ENCODE peak calls at places on chromosomes 3 and 15, in five cellular contexts. One of them, this sample, is unnamed.

GRCh38 chr3:163779396-163780344 is 1298.6 kb downstream of the SI start:
- DNase-seq in progenitor cell of endocrine pancreas: no peak
- DNase-seq in GM06990: no peak
- DNase-seq in left ventricle myocardium inferior: no peak
- DNase-seq in DND-41: no peak
- DNase-seq in this sample: no peak

GRCh38 chr3:16147226-16147625 is 27.3 kb upstream of the GALNT15 start:
- DNase-seq in progenitor cell of endocrine pancreas: no peak
- DNase-seq in left ventricle myocardium inferior: no peak
- DNase-seq in GM06990: peak; percentile 11
- DNase-seq in DND-41: peak; percentile 5
- DNase-seq in this sample: no peak

GRCh38 chr3:72336821-72337479 is 511.3 kb downstream of the SHQ1 start:
- DNase-seq in progenitor cell of endocrine pancreas: no peak
- DNase-seq in left ventricle myocardium inferior: peak; percentile 89
- DNase-seq in DND-41: peak; percentile 21
- DNase-seq in GM06990: no peak
- DNase-seq in this sample: peak; percentile 26

GRCh38 chr3:119562307-119562961 is 3.0 kb upstream of the CD80 start:
- DNase-seq in left ventricle myocardium inferior: no peak
- DNase-seq in GM06990: peak; percentile 87
- DNase-seq in progenitor cell of endocrine pancreas: no peak
- DNase-seq in DND-41: no peak
- DNase-seq in this sample: peak; percentile 75

GRCh38 chr3:105518806-105519418 is 152.2 kb downstream of the ALCAM start:
- DNase-seq in DND-41: peak; percentile 39
- DNase-seq in GM06990: peak; percentile 8
- DNase-seq in progenitor cell of endocrine pancreas: peak; percentile 10
- DNase-seq in left ventricle myocardium inferior: no peak
- DNase-seq in this sample: peak; percentile 37

GRCh38 chr15:44298878-44299277 is 10.4 kb downstream of the GOLM2 start:
- DNase-seq in GM06990: no peak
- DNase-seq in left ventricle myocardium inferior: no peak
- DNase-seq in DND-41: no peak
- DNase-seq in progenitor cell of endocrine pancreas: no peak
- DNase-seq in this sample: no peak

GRCh38 chr3:176766862-176767261 is 430.4 kb downstream of the TBL1XR1 start:
- DNase-seq in GM06990: no peak
- DNase-seq in progenitor cell of endocrine pancreas: no peak
- DNase-seq in DND-41: no peak
- DNase-seq in left ventricle myocardium inferior: no peak
- DNase-seq in this sample: no peak

GRCh38 chr15:61839541-61839940 is 220.7 kb downstream of the VPS13C start:
- DNase-seq in left ventricle myocardium inferior: no peak
- DNase-seq in DND-41: no peak
- DNase-seq in progenitor cell of endocrine pancreas: no peak
- DNase-seq in GM06990: no peak
- DNase-seq in this sample: no peak

GRCh38 chr3:20074226-20075063 is 34.2 kb downstream of the KAT2B start:
- DNase-seq in GM06990: no peak
- DNase-seq in left ventricle myocardium inferior: no peak
- DNase-seq in DND-41: no peak
- DNase-seq in progenitor cell of endocrine pancreas: no peak
- DNase-seq in this sample: no peak

GRCh38 chr3:140007946-140008692 is 73.1 kb downstream of the CLSTN2 start:
- DNase-seq in left ventricle myocardium inferior: no peak
- DNase-seq in DND-41: no peak
- DNase-seq in progenitor cell of endocrine pancreas: no peak
- DNase-seq in GM06990: no peak
- DNase-seq in this sample: no peak

GRCh38 chr3:99651561-99651960 is 13.2 kb downstream of the COL8A1 start:
- DNase-seq in progenitor cell of endocrine pancreas: no peak
- DNase-seq in DND-41: no peak
- DNase-seq in GM06990: no peak
- DNase-seq in left ventricle myocardium inferior: no peak
- DNase-seq in this sample: no peak

GRCh38 chr3:24287728-24288450 is 206.8 kb downstream of the THRB start:
- DNase-seq in left ventricle myocardium inferior: peak; percentile 16
- DNase-seq in DND-41: no peak
- DNase-seq in progenitor cell of endocrine pancreas: no peak
- DNase-seq in GM06990: no peak
- DNase-seq in this sample: no peak

GRCh38 chr3:194757629-194758028 is 71.9 kb downstream of the FAM43A start:
- DNase-seq in left ventricle myocardium inferior: no peak
- DNase-seq in DND-41: no peak
- DNase-seq in GM06990: no peak
- DNase-seq in progenitor cell of endocrine pancreas: no peak
- DNase-seq in this sample: no peak

GRCh38 chr3:69161587-69162196 is 39.3 kb upstream of the LMOD3 start:
- DNase-seq in left ventricle myocardium inferior: no peak
- DNase-seq in GM06990: peak; percentile 13
- DNase-seq in progenitor cell of endocrine pancreas: no peak
- DNase-seq in DND-41: peak; percentile 46
- DNase-seq in this sample: peak; percentile 41

GRCh38 chr15:63599401-63600000 is 2.3 kb downstream of the FBXL22 start:
- DNase-seq in GM06990: peak; percentile 61
- DNase-seq in progenitor cell of endocrine pancreas: no peak
- DNase-seq in DND-41: no peak
- DNase-seq in left ventricle myocardium inferior: peak; percentile 64
- DNase-seq in this sample: peak; percentile 66

GRCh38 chr3:126551839-126552687 is 6.7 kb downstream of the C3orf22 start:
- DNase-seq in progenitor cell of endocrine pancreas: peak; percentile 6
- DNase-seq in GM06990: no peak
- DNase-seq in DND-41: peak; percentile 1
- DNase-seq in left ventricle myocardium inferior: no peak
- DNase-seq in this sample: no peak

GRCh38 chr3:99970198-99970597 is 144.1 kb downstream of the FILIP1L start:
- DNase-seq in DND-41: no peak
- DNase-seq in progenitor cell of endocrine pancreas: no peak
- DNase-seq in left ventricle myocardium inferior: no peak
- DNase-seq in GM06990: peak; percentile 28
- DNase-seq in this sample: no peak

GRCh38 chr3:149448331-149448831 is 26.1 kb upstream of the TM4SF4 start:
- DNase-seq in left ventricle myocardium inferior: no peak
- DNase-seq in DND-41: no peak
- DNase-seq in progenitor cell of endocrine pancreas: no peak
- DNase-seq in GM06990: no peak
- DNase-seq in this sample: no peak

GRCh38 chr3:193910886-193911738 is 224.8 kb upstream of the HES1 start:
- DNase-seq in left ventricle myocardium inferior: no peak
- DNase-seq in progenitor cell of endocrine pancreas: no peak
- DNase-seq in DND-41: no peak
- DNase-seq in GM06990: no peak
- DNase-seq in this sample: peak; percentile 37

GRCh38 chr3:21752749-21753347 is 1.8 kb upstream of the ZNF385D start:
- DNase-seq in GM06990: no peak
- DNase-seq in DND-41: no peak
- DNase-seq in progenitor cell of endocrine pancreas: no peak
- DNase-seq in left ventricle myocardium inferior: no peak
- DNase-seq in this sample: no peak

GRCh38 chr15:69794643-69795461 is 302.9 kb downstream of the TLE3 start:
- DNase-seq in DND-41: no peak
- DNase-seq in left ventricle myocardium inferior: no peak
- DNase-seq in progenitor cell of endocrine pancreas: no peak
- DNase-seq in GM06990: no peak
- DNase-seq in this sample: no peak

GRCh38 chr15:91338763-91339162 is 238.7 kb downstream of the SV2B start:
- DNase-seq in GM06990: no peak
- DNase-seq in progenitor cell of endocrine pancreas: peak; percentile 43
- DNase-seq in DND-41: no peak
- DNase-seq in left ventricle myocardium inferior: no peak
- DNase-seq in this sample: peak; percentile 26

GRCh38 chr3:38029400-38030125 is at the start of gene PLCD1:
- DNase-seq in left ventricle myocardium inferior: peak; percentile 84
- DNase-seq in GM06990: no peak
- DNase-seq in DND-41: no peak
- DNase-seq in progenitor cell of endocrine pancreas: peak; percentile 63
- DNase-seq in this sample: peak; percentile 45

GRCh38 chr3:55521086-55522060 is 34.3 kb upstream of the WNT5A start:
- DNase-seq in GM06990: no peak
- DNase-seq in DND-41: peak; percentile 22
- DNase-seq in progenitor cell of endocrine pancreas: no peak
- DNase-seq in left ventricle myocardium inferior: no peak
- DNase-seq in this sample: no peak

GRCh38 chr15:34984884-34985630 is 3.0 kb downstream of the ZNF770 start:
- DNase-seq in left ventricle myocardium inferior: no peak
- DNase-seq in progenitor cell of endocrine pancreas: no peak
- DNase-seq in DND-41: no peak
- DNase-seq in GM06990: no peak
- DNase-seq in this sample: no peak

DNA sequence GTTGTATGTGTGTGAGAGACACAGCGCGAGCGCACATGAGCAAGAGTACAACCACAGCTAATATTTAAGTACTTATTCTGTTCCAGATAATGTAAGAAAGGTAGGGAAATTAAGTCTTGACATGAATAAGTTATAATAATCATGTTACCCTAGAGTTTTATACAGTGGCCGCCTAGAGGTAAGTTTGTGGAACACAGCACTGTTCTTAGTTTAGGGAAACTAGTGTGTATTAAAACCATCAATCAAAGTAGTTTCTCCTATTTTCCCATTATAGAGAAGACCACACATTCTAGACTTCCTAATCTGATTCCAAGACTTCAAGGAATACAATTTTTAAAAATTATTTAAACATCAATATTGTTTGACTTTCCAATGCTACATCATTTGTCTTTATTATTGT is 9.5 kb downstream of the ALDH1A2 start:
- DNase-seq in left ventricle myocardium inferior: no peak
- DNase-seq in progenitor cell of endocrine pancreas: no peak
- DNase-seq in GM06990: no peak
- DNase-seq in DND-41: no peak
- DNase-seq in this sample: no peak
- TF ChIP-seq CTCF in left ventricle myocardium inferior: peak; percentile 26
- TF ChIP-seq CTCF in progenitor cell of endocrine pancreas: peak; percentile 27
- TF ChIP-seq CTCF in GM06990: no peak
- TF ChIP-seq CTCF in DND-41: peak; percentile 6
- TF ChIP-seq CTCF in this sample: no peak

DNA sequence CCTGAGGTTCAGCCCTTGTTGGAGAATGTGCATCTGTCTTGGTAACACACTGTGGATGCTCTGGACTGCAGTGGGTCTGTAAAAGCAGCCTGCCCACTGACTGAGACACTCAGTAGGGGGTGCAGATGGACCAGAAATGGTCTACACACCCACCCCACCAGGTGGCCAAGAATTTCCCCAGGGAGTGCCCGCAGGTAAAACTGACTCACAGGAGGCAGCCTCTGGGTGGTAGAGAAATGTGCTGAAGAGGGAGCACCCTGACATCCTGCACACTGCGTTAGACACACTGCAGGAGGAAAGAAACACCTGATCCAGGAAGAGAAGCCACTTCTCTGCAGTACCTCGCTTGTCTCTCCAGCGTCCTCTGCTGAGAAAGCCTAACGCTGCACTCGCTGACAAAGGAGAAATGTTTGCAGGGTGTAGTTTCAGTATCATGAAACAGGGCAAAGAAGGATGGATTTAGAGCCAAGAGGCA is 109.5 kb upstream of the ABHD17C start:
- DNase-seq in DND-41: no peak
- DNase-seq in progenitor cell of endocrine pancreas: no peak
- DNase-seq in GM06990: no peak
- DNase-seq in left ventricle myocardium inferior: no peak
- DNase-seq in this sample: peak; percentile 20
- TF ChIP-seq CTCF in DND-41: no peak
- TF ChIP-seq CTCF in progenitor cell of endocrine pancreas: no peak
- TF ChIP-seq CTCF in GM06990: peak; percentile 22
- TF ChIP-seq CTCF in left ventricle myocardium inferior: no peak
- TF ChIP-seq CTCF in this sample: no peak

GRCh38 chr3:180017846-180018245 is 18.9 kb downstream of the PEX5L start:
- DNase-seq in DND-41: no peak
- DNase-seq in GM06990: no peak
- DNase-seq in progenitor cell of endocrine pancreas: no peak
- DNase-seq in left ventricle myocardium inferior: no peak
- DNase-seq in this sample: no peak

DNA sequence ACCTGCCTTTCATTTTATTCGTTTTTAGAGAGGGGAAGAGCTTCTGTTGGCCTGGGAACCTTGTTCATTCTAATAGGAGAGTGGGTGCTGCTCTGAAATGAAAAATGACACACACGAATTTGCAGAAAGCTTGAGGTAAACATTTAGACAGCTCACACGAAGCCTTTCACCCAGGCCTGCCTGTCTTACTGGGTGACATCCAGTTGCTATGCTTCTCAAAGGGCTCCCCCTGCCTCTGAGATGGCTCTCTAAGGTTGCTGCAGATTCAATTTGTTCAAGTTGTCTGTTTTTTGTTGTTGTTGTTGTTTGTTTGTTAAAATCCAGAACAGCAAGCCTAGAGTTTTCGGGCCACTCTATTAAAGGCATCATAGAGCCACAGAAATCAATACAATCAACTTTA is 18.1 kb downstream of the PEX5L start:
- DNase-seq in progenitor cell of endocrine pancreas: no peak
- DNase-seq in left ventricle myocardium inferior: no peak
- DNase-seq in GM06990: no peak
- DNase-seq in DND-41: no peak
- DNase-seq in this sample: no peak
- TF ChIP-seq CTCF in progenitor cell of endocrine pancreas: no peak
- TF ChIP-seq CTCF in left ventricle myocardium inferior: no peak
- TF ChIP-seq CTCF in GM06990: peak; percentile 38
- TF ChIP-seq CTCF in DND-41: peak; percentile 36
- TF ChIP-seq CTCF in this sample: no peak

DNA sequence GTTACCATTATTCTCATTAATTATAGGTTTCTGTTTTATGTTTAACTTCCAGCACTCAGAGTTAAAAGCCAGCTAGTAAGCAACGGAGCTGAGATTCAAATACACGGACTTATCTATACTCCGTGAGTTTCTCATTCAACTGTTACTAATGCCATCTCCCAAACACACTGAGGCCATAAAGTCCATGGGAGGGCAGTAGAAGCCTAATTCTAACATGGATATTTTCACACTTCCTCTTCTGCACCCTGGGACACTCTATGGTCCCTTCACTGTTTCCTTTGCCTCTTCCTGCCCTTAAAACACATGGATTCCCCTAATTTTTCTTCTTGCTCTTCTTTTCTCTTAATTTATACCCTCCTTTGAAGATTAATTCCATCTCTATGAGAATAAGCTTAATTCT is 245.0 kb downstream of the KLF13 start:
- DNase-seq in progenitor cell of endocrine pancreas: no peak
- DNase-seq in DND-41: no peak
- DNase-seq in left ventricle myocardium inferior: no peak
- DNase-seq in GM06990: no peak
- DNase-seq in this sample: no peak
- TF ChIP-seq CTCF in progenitor cell of endocrine pancreas: no peak
- TF ChIP-seq CTCF in DND-41: peak; percentile 23
- TF ChIP-seq CTCF in left ventricle myocardium inferior: peak; percentile 33
- TF ChIP-seq CTCF in GM06990: peak; percentile 14
- TF ChIP-seq CTCF in this sample: no peak

DNA sequence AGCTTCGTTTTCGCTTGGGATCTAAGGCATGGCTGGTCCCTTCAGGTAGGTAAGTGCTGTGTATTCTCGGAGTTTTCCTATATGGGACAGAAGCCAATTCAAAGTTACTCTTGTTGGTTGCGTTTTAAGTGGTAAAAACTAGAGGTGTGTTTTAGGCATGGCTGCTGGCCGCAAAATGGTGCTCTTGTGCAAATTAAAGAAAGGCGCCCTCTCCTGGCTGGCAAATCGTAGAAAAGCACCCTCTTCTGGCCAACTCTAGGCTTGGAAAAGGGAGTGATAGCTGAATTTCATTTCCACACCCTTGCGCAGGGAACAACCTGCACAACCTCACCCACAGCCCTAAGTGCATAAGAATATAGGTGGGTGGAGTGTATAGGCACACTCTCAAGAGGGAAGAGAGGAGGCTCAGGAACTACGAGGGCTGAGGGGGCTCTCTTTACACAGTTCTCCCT is 23.5 kb downstream of the DRD3 start:
- DNase-seq in DND-41: peak; percentile 35
- DNase-seq in progenitor cell of endocrine pancreas: no peak
- DNase-seq in GM06990: no peak
- DNase-seq in left ventricle myocardium inferior: peak; percentile 16
- DNase-seq in this sample: peak; percentile 48
- TF ChIP-seq CTCF in DND-41: peak; percentile 63
- TF ChIP-seq CTCF in progenitor cell of endocrine pancreas: peak; percentile 42
- TF ChIP-seq CTCF in GM06990: peak; percentile 64
- TF ChIP-seq CTCF in left ventricle myocardium inferior: peak; percentile 48
- TF ChIP-seq CTCF in this sample: peak; percentile 38

This sample was measured in activated CD8-positive, alpha-beta T cell treated with anti-CD3 and anti-CD28 coated beads for 36 hours.